ENCODE peak calls at places on chromosomes 7 and 10, in five cellular contexts. X is GM20000, O is NCI-H460, J is AG10803, H is SJSA1. P is an unnamed sample.
A peak's percentile ranks its signal among the peaks of the same experiment; 100 is the strongest.

GRCh38 chr10:79435271-79436065 is 10.0 kb downstream of the ZCCHC24 start:
- DNase-seq in X (no peak), O (no peak), J (peak; percentile 27), H (peak; percentile 40), P (no peak)

GRCh38 chr10:79483948-79484347 is 28.4 kb upstream of the EIF5AL1 start:
- DNase-seq in X (no peak), O (no peak), J (peak; percentile 95), H (peak; percentile 18), P (no peak)

GRCh38 chr10:110859947-110860376 is 11.8 kb upstream of the PDCD4 start:
- DNase-seq in X (no peak), O (no peak), J (peak; percentile 95), H (no peak), P (no peak)

GRCh38 chr7:144975882-144976281 is 140.0 kb upstream of the TPK1 start:
- DNase-seq in X (no peak), O (no peak), J (no peak), H (no peak), P (no peak)

GRCh38 chr10:77798940-77799339 is 127.6 kb downstream of the DLG5 start:
- DNase-seq in X (no peak), O (no peak), J (no peak), H (no peak), P (no peak)

GRCh38 chr7:158049271-158049670 is 538.4 kb downstream of the PTPRN2 start:
- DNase-seq in X (no peak), O (no peak), J (no peak), H (no peak), P (no peak)

GRCh38 chr7:94933256-94933990 is 26.0 kb downstream of the PPP1R9A start:
- DNase-seq in X (no peak), O (no peak), J (no peak), H (no peak), P (no peak)

GRCh38 chr10:18351426-18351825 is 211.2 kb downstream of the CACNB2 start:
- DNase-seq in X (no peak), O (no peak), J (no peak), H (no peak), P (no peak)

GRCh38 chr7:151781161-151781845 is 95.6 kb downstream of the PRKAG2 start:
- DNase-seq in X (no peak), O (no peak), J (no peak), H (no peak), P (no peak)

GRCh38 chr10:5629789-5630436 is 36.5 kb downstream of the ASB13 start:
- DNase-seq in X (peak; percentile 80), O (peak; percentile 52), J (peak; percentile 80), H (peak; percentile 82), P (peak; percentile 49)

GRCh38 chr10:35433851-35434426 is 97.6 kb downstream of the CCNY start:
- DNase-seq in X (no peak), O (no peak), J (peak; percentile 87), H (peak; percentile 78), P (peak; percentile 4)

GRCh38 chr10:26879744-26880143 is 19.0 kb upstream of the ABI1 start:
- DNase-seq in X (no peak), O (peak; percentile 16), J (no peak), H (no peak), P (peak; percentile 43)

GRCh38 chr7:332646-333398 is 42.9 kb downstream of the FOXL3 start:
- DNase-seq in X (peak; percentile 80), O (peak; percentile 62), J (peak; percentile 24), H (peak; percentile 44), P (peak; percentile 57)

GRCh38 chr10:29130190-29130673 is 158.6 kb upstream of the LYZL1 start:
- DNase-seq in X (peak; percentile 20), O (no peak), J (peak; percentile 29), H (peak; percentile 51), P (peak; percentile 1)

GRCh38 chr10:61586829-61587228 is 75.9 kb upstream of the CABCOCO1 start:
- DNase-seq in X (no peak), O (no peak), J (no peak), H (no peak), P (no peak)

GRCh38 chr7:148501707-148502139 is 88.8 kb upstream of the C7orf33 start:
- DNase-seq in X (peak; percentile 54), O (no peak), J (no peak), H (no peak), P (no peak)

GRCh38 chr7:121202834-121203233 is 126.0 kb upstream of the WNT16 start:
- DNase-seq in X (no peak), O (no peak), J (peak; percentile 16), H (no peak), P (no peak)

GRCh38 chr10:123904834-123905409 is 13.3 kb upstream of the CPXM2 start:
- DNase-seq in X (no peak), O (no peak), J (no peak), H (no peak), P (no peak)

GRCh38 chr7:67854784-67855183 is 858.2 kb downstream of the TYW1 start:
- DNase-seq in X (no peak), O (no peak), J (no peak), H (no peak), P (no peak)

GRCh38 chr7:82007315-82007714 is 237.5 kb upstream of the HGF start:
- DNase-seq in X (no peak), O (no peak), J (no peak), H (no peak), P (no peak)

GRCh38 chr10:104259999-104260774 is 5.5 kb downstream of the GSTO1 start:
- DNase-seq in X (no peak), O (no peak), J (no peak), H (no peak), P (no peak)

GRCh38 chr10:94489976-94490788 is 55.4 kb upstream of the HELLS start:
- DNase-seq in X (no peak), O (no peak), J (no peak), H (no peak), P (no peak)

GRCh38 chr10:71840936-71841335 is 10.1 kb downstream of the PSAP start:
- DNase-seq in X (no peak), O (no peak), J (no peak), H (no peak), P (no peak)

GRCh38 chr7:19403691-19404090 is 258.5 kb upstream of the FERD3L start:
- DNase-seq in X (no peak), O (no peak), J (no peak), H (peak; percentile 12), P (no peak)

GRCh38 chr10:132248455-132249231 is 59.1 kb downstream of the STK32C start:
- DNase-seq in X (peak; percentile 94), O (peak; percentile 62), J (peak; percentile 20), H (no peak), P (peak; percentile 2)